ENCODE peak calls at places on chromosomes 6 and 20, in eight cellular contexts. T, D, L, E, B, C, K and Z are unnamed samples.

GRCh38 chr6:44496705-44497369 is 109.3 kb downstream of the CDC5L start:
- DNase-seq in T (no peak), D (no peak), L (no peak), E (no peak), B (no peak), C (no peak), K (no peak), Z (no peak)

GRCh38 chr6:158040804-158041347 is 59.2 kb downstream of the SYNJ2 start:
- DNase-seq in T (no peak), D (no peak), L (peak; percentile 15), E (peak; percentile 69), B (peak; percentile 53), C (no peak), K (no peak), Z (peak; percentile 45)

GRCh38 chr6:113901482-113901881 is 44.3 kb downstream of the MARCKS start:
- DNase-seq in T (no peak), D (no peak), L (no peak), E (peak; percentile 36), B (peak; percentile 62), C (no peak), K (no peak), Z (no peak)

GRCh38 chr6:166772518-166772917 is 145.5 kb upstream of the RPS6KA2 start:
- DNase-seq in T (no peak), D (no peak), L (no peak), E (no peak), B (no peak), C (no peak), K (no peak), Z (no peak)

GRCh38 chr20:45993197-45993951 is 15.3 kb upstream of the MMP9 start:
- DNase-seq in T (peak; percentile 99), D (no peak), L (no peak), E (no peak), B (peak; percentile 56), C (no peak), K (peak; percentile 37), Z (no peak)

GRCh38 chr6:122048570-122048969 is 350.9 kb upstream of the HSF2 start:
- DNase-seq in T (no peak), D (no peak), L (no peak), E (no peak), B (peak; percentile 50), C (no peak), K (no peak), Z (no peak)

GRCh38 chr6:167706313-167707109 is 120.2 kb upstream of the AFDN start:
- DNase-seq in T (no peak), D (no peak), L (no peak), E (peak; percentile 34), B (no peak), C (no peak), K (no peak), Z (no peak)

GRCh38 chr6:81648502-81648901 is 104.0 kb downstream of the TENT5A start:
- DNase-seq in T (no peak), D (no peak), L (no peak), E (no peak), B (no peak), C (no peak), K (no peak), Z (no peak)

GRCh38 chr6:30542404-30542725 is 13.9 kb downstream of the GNL1 start:
- DNase-seq in T (no peak), D (no peak), L (no peak), E (no peak), B (no peak), C (no peak), K (no peak), Z (no peak)

GRCh38 chr6:106512048-106512957 is 117.0 kb downstream of the RTN4IP1 start:
- DNase-seq in T (peak; percentile 68), D (peak; percentile 66), L (peak; percentile 69), E (peak; percentile 44), B (peak; percentile 83), C (no peak), K (peak; percentile 89), Z (peak; percentile 70)

GRCh38 chr6:106761160-106761559 is 131.8 kb downstream of the QRSL1 start:
- DNase-seq in T (no peak), D (no peak), L (no peak), E (no peak), B (no peak), C (no peak), K (no peak), Z (no peak)

GRCh38 chr6:6191909-6192308 is 128.6 kb downstream of the F13A1 start:
- DNase-seq in T (no peak), D (no peak), L (no peak), E (no peak), B (no peak), C (no peak), K (no peak), Z (no peak)

GRCh38 chr6:27810768-27811298 is 101.4 kb downstream of the OR2B2 start:
- DNase-seq in T (peak; percentile 6), D (no peak), L (no peak), E (no peak), B (no peak), C (no peak), K (no peak), Z (no peak)

GRCh38 chr6:92122746-92123145 is 1296.6 kb downstream of the EPHA7 start:
- DNase-seq in T (no peak), D (no peak), L (no peak), E (peak; percentile 0), B (no peak), C (no peak), K (no peak), Z (no peak)

GRCh38 chr6:157644043-157644810 is 178.8 kb upstream of the SNX9 start:
- DNase-seq in T (peak; percentile 39), D (no peak), L (no peak), E (peak; percentile 27), B (peak; percentile 34), C (no peak), K (no peak), Z (no peak)

GRCh38 chr6:20447581-20448132 is 46.0 kb downstream of the E2F3 start:
- DNase-seq in T (no peak), D (no peak), L (no peak), E (no peak), B (no peak), C (no peak), K (no peak), Z (no peak)

GRCh38 chr20:3702992-3703391 is 9.4 kb downstream of the SIGLEC1 start:
- DNase-seq in T (no peak), D (no peak), L (no peak), E (no peak), B (no peak), C (no peak), K (no peak), Z (no peak)

GRCh38 chr20:9241232-9241692 is 172.4 kb downstream of the PLCB4 start:
- DNase-seq in T (peak; percentile 55), D (no peak), L (no peak), E (peak; percentile 91), B (peak; percentile 73), C (no peak), K (no peak), Z (no peak)

GRCh38 chr20:2468581-2469407 is 1.8 kb downstream of the SNRPB start:
- DNase-seq in T (peak; percentile 4), D (no peak), L (no peak), E (peak; percentile 9), B (peak; percentile 20), C (no peak), K (no peak), Z (no peak)

GRCh38 chr6:133551847-133552331 is 310.7 kb downstream of the EYA4 start:
- DNase-seq in T (peak; percentile 41), D (no peak), L (peak; percentile 28), E (peak; percentile 98), B (peak; percentile 96), C (no peak), K (no peak), Z (peak; percentile 55)

GRCh38 chr20:44398303-44398702 is 42.8 kb downstream of the HNF4A start:
- DNase-seq in T (peak; percentile 89), D (no peak), L (no peak), E (peak; percentile 91), B (peak; percentile 50), C (no peak), K (no peak), Z (no peak)

GRCh38 chr20:43331911-43332310 is 125.8 kb upstream of the SRSF6 start:
- DNase-seq in T (no peak), D (peak; percentile 7), L (peak; percentile 64), E (no peak), B (no peak), C (no peak), K (no peak), Z (peak; percentile 67)

GRCh38 chr6:36686668-36687513 is 8.4 kb downstream of the CDKN1A start:
- DNase-seq in T (no peak), D (no peak), L (no peak), E (no peak), B (no peak), C (no peak), K (no peak), Z (peak; percentile 43)

GRCh38 chr6:94289131-94289530 is 869.8 kb upstream of the EPHA7 start:
- DNase-seq in T (no peak), D (no peak), L (no peak), E (no peak), B (no peak), C (no peak), K (no peak), Z (no peak)

GRCh38 chr20:956330-956951 is 40.3 kb upstream of the ANGPT4 start:
- DNase-seq in T (peak; percentile 33), D (peak; percentile 70), L (peak; percentile 57), E (peak; percentile 68), B (peak; percentile 83), C (peak; percentile 3), K (peak; percentile 68), Z (peak; percentile 46)

GRCh38 chr6:42224222-42225042 is 6.8 kb upstream of the MRPS10 start:
- DNase-seq in T (peak; percentile 94), D (no peak), L (no peak), E (peak; percentile 45), B (peak; percentile 58), C (no peak), K (no peak), Z (no peak)
- H3K4me1 ChIP-seq in T (peaks cover 66% of the 10 kb centered on the region), D (no peaks in the 10 kb centered on the region), L (peaks cover 5% of the 10 kb centered on the region), E (no peaks in the 10 kb centered on the region), B (peaks cover 18% of the 10 kb centered on the region), C (peaks cover 27% of the 10 kb centered on the region), K (no peaks in the 10 kb centered on the region), Z (no peaks in the 10 kb centered on the region)

GRCh38 chr20:23159923-23160445 is 73.9 kb upstream of the CD93 start:
- DNase-seq in T (no peak), D (no peak), L (no peak), E (no peak), B (peak; percentile 49), C (no peak), K (no peak), Z (no peak)
- H3K4me1 ChIP-seq in T (peaks cover 46% of the 10 kb centered on the region), D (no peaks in the 10 kb centered on the region), L (peaks cover 78% of the 10 kb centered on the region), E (peaks cover 9% of the 10 kb centered on the region), B (peaks cover 60% of the 10 kb centered on the region), C (peaks cover 66% of the 10 kb centered on the region), K (peaks cover 21% of the 10 kb centered on the region), Z (peaks cover 54% of the 10 kb centered on the region)

DNA sequence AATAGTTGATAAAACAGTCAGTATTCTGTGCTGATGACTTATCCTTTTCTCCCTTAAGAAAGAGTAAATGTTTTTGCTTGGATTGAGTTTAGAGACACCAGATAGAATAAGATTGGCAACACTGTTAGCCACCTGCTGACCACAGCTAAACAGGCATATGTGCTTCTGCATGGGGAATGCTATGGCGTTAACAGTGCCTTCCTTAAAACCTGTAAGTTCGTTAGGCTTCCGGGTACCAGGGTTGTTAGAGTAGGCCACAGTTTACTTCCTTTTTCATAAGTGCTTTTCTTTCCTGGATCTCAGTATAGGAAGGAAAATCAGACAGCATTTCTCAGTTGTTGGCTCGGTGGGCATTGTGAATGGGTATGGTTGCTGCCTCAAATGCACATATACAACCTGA is 22.8 kb downstream of the TOP1 start:
- DNase-seq in T (no peak), D (no peak), L (no peak), E (no peak), B (no peak), C (no peak), K (no peak), Z (no peak)
- H3K4me1 ChIP-seq in T (peaks cover 41% of the 10 kb centered on the region), D (peaks cover 21% of the 10 kb centered on the region), L (peaks cover 100% of the 10 kb centered on the region), E (peaks cover 68% of the 10 kb centered on the region), B (peaks cover 88% of the 10 kb centered on the region), C (peaks cover 72% of the 10 kb centered on the region), K (peaks cover 44% of the 10 kb centered on the region), Z (peaks cover 90% of the 10 kb centered on the region)

GRCh38 chr6:35048631-35049083 is 92.5 kb downstream of the TCP11 start:
- DNase-seq in T (no peak), D (no peak), L (no peak), E (peak; percentile 86), B (no peak), C (no peak), K (peak; percentile 52), Z (no peak)
- H3K4me1 ChIP-seq in T (peaks cover 39% of the 10 kb centered on the region), D (peaks cover 11% of the 10 kb centered on the region), L (peaks cover 100% of the 10 kb centered on the region), E (peaks cover 40% of the 10 kb centered on the region), B (peaks cover 83% of the 10 kb centered on the region), C (peaks cover 84% of the 10 kb centered on the region), K (peaks cover 43% of the 10 kb centered on the region), Z (peaks cover 64% of the 10 kb centered on the region)